ENCODE peak calls at places on chromosomes 1 and 21, in six cellular contexts. One of them, this sample, is unnamed.
A peak's percentile ranks its signal among the peaks of the same experiment; 100 is the strongest.

GRCh38 chr1:228765543-228765942 is 30.3 kb downstream of the RHOU start:
- DNase-seq in epithelial cell of esophagus: no peak
- DNase-seq in stimulated activated CD4-positive, alpha-beta T cell treated with anti-CD3 and anti-CD28 coated beads, Interleukin-2, amount 100 ng/mL, for 48 hours: no peak
- DNase-seq in activated CD8-positive, alpha-beta memory T cell treated with anti-CD3 and anti-CD28 coated beads, Interleukin-2, amount 50 U/mL, for 4 hours: no peak
- DNase-seq in psoas muscle: no peak
- DNase-seq in astrocyte of the cerebellum: no peak
- DNase-seq in this sample: no peak

GRCh38 chr1:150972417-150972940 is 2.2 kb downstream of the CERS2 start:
- DNase-seq in epithelial cell of esophagus: no peak
- DNase-seq in stimulated activated CD4-positive, alpha-beta T cell treated with anti-CD3 and anti-CD28 coated beads, Interleukin-2, amount 100 ng/mL, for 48 hours: no peak
- DNase-seq in activated CD8-positive, alpha-beta memory T cell treated with anti-CD3 and anti-CD28 coated beads, Interleukin-2, amount 50 U/mL, for 4 hours: no peak
- DNase-seq in psoas muscle: no peak
- DNase-seq in astrocyte of the cerebellum: no peak
- DNase-seq in this sample: no peak

GRCh38 chr1:176456848-176457247 is 6.1 kb upstream of the PAPPA2 start:
- DNase-seq in epithelial cell of esophagus: no peak
- DNase-seq in stimulated activated CD4-positive, alpha-beta T cell treated with anti-CD3 and anti-CD28 coated beads, Interleukin-2, amount 100 ng/mL, for 48 hours: no peak
- DNase-seq in activated CD8-positive, alpha-beta memory T cell treated with anti-CD3 and anti-CD28 coated beads, Interleukin-2, amount 50 U/mL, for 4 hours: no peak
- DNase-seq in psoas muscle: no peak
- DNase-seq in astrocyte of the cerebellum: no peak
- DNase-seq in this sample: no peak

GRCh38 chr1:21736876-21737275 is 46.1 kb downstream of the USP48 start:
- DNase-seq in epithelial cell of esophagus: peak; percentile 9
- DNase-seq in stimulated activated CD4-positive, alpha-beta T cell treated with anti-CD3 and anti-CD28 coated beads, Interleukin-2, amount 100 ng/mL, for 48 hours: no peak
- DNase-seq in activated CD8-positive, alpha-beta memory T cell treated with anti-CD3 and anti-CD28 coated beads, Interleukin-2, amount 50 U/mL, for 4 hours: no peak
- DNase-seq in psoas muscle: no peak
- DNase-seq in astrocyte of the cerebellum: no peak
- DNase-seq in this sample: no peak

GRCh38 chr1:43779805-43780403 is 72.6 kb downstream of the ST3GAL3 start:
- DNase-seq in epithelial cell of esophagus: no peak
- DNase-seq in stimulated activated CD4-positive, alpha-beta T cell treated with anti-CD3 and anti-CD28 coated beads, Interleukin-2, amount 100 ng/mL, for 48 hours: no peak
- DNase-seq in activated CD8-positive, alpha-beta memory T cell treated with anti-CD3 and anti-CD28 coated beads, Interleukin-2, amount 50 U/mL, for 4 hours: no peak
- DNase-seq in psoas muscle: no peak
- DNase-seq in astrocyte of the cerebellum: no peak
- DNase-seq in this sample: no peak

GRCh38 chr1:98323396-98323795 is 338.1 kb upstream of the SNX7 start:
- DNase-seq in epithelial cell of esophagus: peak; percentile 96
- DNase-seq in stimulated activated CD4-positive, alpha-beta T cell treated with anti-CD3 and anti-CD28 coated beads, Interleukin-2, amount 100 ng/mL, for 48 hours: no peak
- DNase-seq in activated CD8-positive, alpha-beta memory T cell treated with anti-CD3 and anti-CD28 coated beads, Interleukin-2, amount 50 U/mL, for 4 hours: no peak
- DNase-seq in psoas muscle: no peak
- DNase-seq in astrocyte of the cerebellum: no peak
- DNase-seq in this sample: no peak

GRCh38 chr21:38384675-38385074 is 113.6 kb downstream of the ERG start:
- DNase-seq in epithelial cell of esophagus: no peak
- DNase-seq in stimulated activated CD4-positive, alpha-beta T cell treated with anti-CD3 and anti-CD28 coated beads, Interleukin-2, amount 100 ng/mL, for 48 hours: no peak
- DNase-seq in activated CD8-positive, alpha-beta memory T cell treated with anti-CD3 and anti-CD28 coated beads, Interleukin-2, amount 50 U/mL, for 4 hours: no peak
- DNase-seq in psoas muscle: no peak
- DNase-seq in astrocyte of the cerebellum: no peak
- DNase-seq in this sample: no peak

GRCh38 chr1:29772584-29772983 is 536.3 kb downstream of the PTPRU start:
- DNase-seq in epithelial cell of esophagus: no peak
- DNase-seq in stimulated activated CD4-positive, alpha-beta T cell treated with anti-CD3 and anti-CD28 coated beads, Interleukin-2, amount 100 ng/mL, for 48 hours: no peak
- DNase-seq in activated CD8-positive, alpha-beta memory T cell treated with anti-CD3 and anti-CD28 coated beads, Interleukin-2, amount 50 U/mL, for 4 hours: no peak
- DNase-seq in psoas muscle: no peak
- DNase-seq in astrocyte of the cerebellum: no peak
- DNase-seq in this sample: no peak

GRCh38 chr1:169595764-169596711 is 9.8 kb upstream of the F5 start:
- DNase-seq in epithelial cell of esophagus: peak; percentile 77
- DNase-seq in stimulated activated CD4-positive, alpha-beta T cell treated with anti-CD3 and anti-CD28 coated beads, Interleukin-2, amount 100 ng/mL, for 48 hours: no peak
- DNase-seq in activated CD8-positive, alpha-beta memory T cell treated with anti-CD3 and anti-CD28 coated beads, Interleukin-2, amount 50 U/mL, for 4 hours: no peak
- DNase-seq in psoas muscle: no peak
- DNase-seq in astrocyte of the cerebellum: peak; percentile 22
- DNase-seq in this sample: no peak

GRCh38 chr1:16975211-16975610 is 5.2 kb downstream of the MFAP2 start:
- DNase-seq in epithelial cell of esophagus: no peak
- DNase-seq in stimulated activated CD4-positive, alpha-beta T cell treated with anti-CD3 and anti-CD28 coated beads, Interleukin-2, amount 100 ng/mL, for 48 hours: no peak
- DNase-seq in activated CD8-positive, alpha-beta memory T cell treated with anti-CD3 and anti-CD28 coated beads, Interleukin-2, amount 50 U/mL, for 4 hours: no peak
- DNase-seq in psoas muscle: no peak
- DNase-seq in astrocyte of the cerebellum: no peak
- DNase-seq in this sample: no peak

GRCh38 chr1:239719642-239720258 is 333.4 kb downstream of the CHRM3 start:
- DNase-seq in epithelial cell of esophagus: no peak
- DNase-seq in stimulated activated CD4-positive, alpha-beta T cell treated with anti-CD3 and anti-CD28 coated beads, Interleukin-2, amount 100 ng/mL, for 48 hours: peak; percentile 30
- DNase-seq in activated CD8-positive, alpha-beta memory T cell treated with anti-CD3 and anti-CD28 coated beads, Interleukin-2, amount 50 U/mL, for 4 hours: peak; percentile 33
- DNase-seq in psoas muscle: no peak
- DNase-seq in astrocyte of the cerebellum: no peak
- DNase-seq in this sample: no peak

GRCh38 chr1:6054596-6054995 is 8.9 kb downstream of the KCNAB2 start:
- DNase-seq in epithelial cell of esophagus: no peak
- DNase-seq in stimulated activated CD4-positive, alpha-beta T cell treated with anti-CD3 and anti-CD28 coated beads, Interleukin-2, amount 100 ng/mL, for 48 hours: no peak
- DNase-seq in activated CD8-positive, alpha-beta memory T cell treated with anti-CD3 and anti-CD28 coated beads, Interleukin-2, amount 50 U/mL, for 4 hours: no peak
- DNase-seq in psoas muscle: no peak
- DNase-seq in astrocyte of the cerebellum: no peak
- DNase-seq in this sample: no peak

GRCh38 chr1:209784276-209785169 is at the start of gene C1orf74:
- DNase-seq in epithelial cell of esophagus: peak; percentile 93
- DNase-seq in stimulated activated CD4-positive, alpha-beta T cell treated with anti-CD3 and anti-CD28 coated beads, Interleukin-2, amount 100 ng/mL, for 48 hours: peak; percentile 99
- DNase-seq in activated CD8-positive, alpha-beta memory T cell treated with anti-CD3 and anti-CD28 coated beads, Interleukin-2, amount 50 U/mL, for 4 hours: peak; percentile 100
- DNase-seq in psoas muscle: peak; percentile 99
- DNase-seq in astrocyte of the cerebellum: peak; percentile 93
- DNase-seq in this sample: peak; percentile 100

GRCh38 chr1:61307422-61308140 is 225.2 kb downstream of the NFIA start:
- DNase-seq in epithelial cell of esophagus: no peak
- DNase-seq in stimulated activated CD4-positive, alpha-beta T cell treated with anti-CD3 and anti-CD28 coated beads, Interleukin-2, amount 100 ng/mL, for 48 hours: no peak
- DNase-seq in activated CD8-positive, alpha-beta memory T cell treated with anti-CD3 and anti-CD28 coated beads, Interleukin-2, amount 50 U/mL, for 4 hours: no peak
- DNase-seq in psoas muscle: no peak
- DNase-seq in astrocyte of the cerebellum: no peak
- DNase-seq in this sample: no peak

GRCh38 chr1:211133393-211133840 is 531 bp downstream of the KCNH1 start:
- DNase-seq in epithelial cell of esophagus: no peak
- DNase-seq in stimulated activated CD4-positive, alpha-beta T cell treated with anti-CD3 and anti-CD28 coated beads, Interleukin-2, amount 100 ng/mL, for 48 hours: no peak
- DNase-seq in activated CD8-positive, alpha-beta memory T cell treated with anti-CD3 and anti-CD28 coated beads, Interleukin-2, amount 50 U/mL, for 4 hours: peak; percentile 33
- DNase-seq in psoas muscle: peak; percentile 51
- DNase-seq in astrocyte of the cerebellum: no peak
- DNase-seq in this sample: no peak

GRCh38 chr1:109935451-109935900 is 24.8 kb downstream of the CSF1 start:
- DNase-seq in epithelial cell of esophagus: no peak
- DNase-seq in stimulated activated CD4-positive, alpha-beta T cell treated with anti-CD3 and anti-CD28 coated beads, Interleukin-2, amount 100 ng/mL, for 48 hours: no peak
- DNase-seq in activated CD8-positive, alpha-beta memory T cell treated with anti-CD3 and anti-CD28 coated beads, Interleukin-2, amount 50 U/mL, for 4 hours: no peak
- DNase-seq in psoas muscle: no peak
- DNase-seq in astrocyte of the cerebellum: no peak
- DNase-seq in this sample: no peak

GRCh38 chr1:244324176-244324883 is 127.4 kb downstream of the ADSS2 start:
- DNase-seq in epithelial cell of esophagus: no peak
- DNase-seq in stimulated activated CD4-positive, alpha-beta T cell treated with anti-CD3 and anti-CD28 coated beads, Interleukin-2, amount 100 ng/mL, for 48 hours: no peak
- DNase-seq in activated CD8-positive, alpha-beta memory T cell treated with anti-CD3 and anti-CD28 coated beads, Interleukin-2, amount 50 U/mL, for 4 hours: no peak
- DNase-seq in psoas muscle: no peak
- DNase-seq in astrocyte of the cerebellum: no peak
- DNase-seq in this sample: no peak

GRCh38 chr1:18666317-18666920 is 35.8 kb downstream of the PAX7 start:
- DNase-seq in epithelial cell of esophagus: peak; percentile 60
- DNase-seq in stimulated activated CD4-positive, alpha-beta T cell treated with anti-CD3 and anti-CD28 coated beads, Interleukin-2, amount 100 ng/mL, for 48 hours: no peak
- DNase-seq in activated CD8-positive, alpha-beta memory T cell treated with anti-CD3 and anti-CD28 coated beads, Interleukin-2, amount 50 U/mL, for 4 hours: no peak
- DNase-seq in psoas muscle: no peak
- DNase-seq in astrocyte of the cerebellum: no peak
- DNase-seq in this sample: no peak

GRCh38 chr1:68848017-68848416 is 351.1 kb upstream of the DEPDC1 start:
- DNase-seq in epithelial cell of esophagus: no peak
- DNase-seq in stimulated activated CD4-positive, alpha-beta T cell treated with anti-CD3 and anti-CD28 coated beads, Interleukin-2, amount 100 ng/mL, for 48 hours: no peak
- DNase-seq in activated CD8-positive, alpha-beta memory T cell treated with anti-CD3 and anti-CD28 coated beads, Interleukin-2, amount 50 U/mL, for 4 hours: no peak
- DNase-seq in psoas muscle: no peak
- DNase-seq in astrocyte of the cerebellum: no peak
- DNase-seq in this sample: no peak

GRCh38 chr1:242405947-242406346 is 118.5 kb downstream of the PLD5 start:
- DNase-seq in epithelial cell of esophagus: peak; percentile 44
- DNase-seq in stimulated activated CD4-positive, alpha-beta T cell treated with anti-CD3 and anti-CD28 coated beads, Interleukin-2, amount 100 ng/mL, for 48 hours: no peak
- DNase-seq in activated CD8-positive, alpha-beta memory T cell treated with anti-CD3 and anti-CD28 coated beads, Interleukin-2, amount 50 U/mL, for 4 hours: no peak
- DNase-seq in psoas muscle: no peak
- DNase-seq in astrocyte of the cerebellum: no peak
- DNase-seq in this sample: no peak

GRCh38 chr1:59108481-59109317 is 188.2 kb upstream of the FGGY start:
- DNase-seq in epithelial cell of esophagus: no peak
- DNase-seq in stimulated activated CD4-positive, alpha-beta T cell treated with anti-CD3 and anti-CD28 coated beads, Interleukin-2, amount 100 ng/mL, for 48 hours: no peak
- DNase-seq in activated CD8-positive, alpha-beta memory T cell treated with anti-CD3 and anti-CD28 coated beads, Interleukin-2, amount 50 U/mL, for 4 hours: no peak
- DNase-seq in psoas muscle: no peak
- DNase-seq in astrocyte of the cerebellum: no peak
- DNase-seq in this sample: no peak

GRCh38 chr1:15515026-15515663 is 8.9 kb downstream of the CASP9 start:
- DNase-seq in epithelial cell of esophagus: peak; percentile 24
- DNase-seq in stimulated activated CD4-positive, alpha-beta T cell treated with anti-CD3 and anti-CD28 coated beads, Interleukin-2, amount 100 ng/mL, for 48 hours: no peak
- DNase-seq in activated CD8-positive, alpha-beta memory T cell treated with anti-CD3 and anti-CD28 coated beads, Interleukin-2, amount 50 U/mL, for 4 hours: no peak
- DNase-seq in psoas muscle: no peak
- DNase-seq in astrocyte of the cerebellum: no peak
- DNase-seq in this sample: no peak

GRCh38 chr1:202017385-202018225 is 7.2 kb downstream of the ELF3 start:
- DNase-seq in epithelial cell of esophagus: no peak
- DNase-seq in stimulated activated CD4-positive, alpha-beta T cell treated with anti-CD3 and anti-CD28 coated beads, Interleukin-2, amount 100 ng/mL, for 48 hours: no peak
- DNase-seq in activated CD8-positive, alpha-beta memory T cell treated with anti-CD3 and anti-CD28 coated beads, Interleukin-2, amount 50 U/mL, for 4 hours: no peak
- DNase-seq in psoas muscle: no peak
- DNase-seq in astrocyte of the cerebellum: no peak
- DNase-seq in this sample: no peak

GRCh38 chr1:214615871-214616270 is 12.9 kb downstream of the CENPF start:
- DNase-seq in epithelial cell of esophagus: no peak
- DNase-seq in stimulated activated CD4-positive, alpha-beta T cell treated with anti-CD3 and anti-CD28 coated beads, Interleukin-2, amount 100 ng/mL, for 48 hours: no peak
- DNase-seq in activated CD8-positive, alpha-beta memory T cell treated with anti-CD3 and anti-CD28 coated beads, Interleukin-2, amount 50 U/mL, for 4 hours: no peak
- DNase-seq in psoas muscle: no peak
- DNase-seq in astrocyte of the cerebellum: peak; percentile 27
- DNase-seq in this sample: no peak

This sample was measured in activated T-cell treated with anti-CD3 and anti-CD28 coated beads for 24 hours.